ENCODE peak calls at places on chromosomes 12 and 14, in seven cellular contexts. Y is testis; V is sigmoid colon; T is upper lobe of right lung; F is CD4-positive, alpha-beta memory T cell; A is suprapubic skin; X is heart left ventricle. C is an unnamed sample.
A peak's percentile ranks its signal among the peaks of the same experiment; 100 is the strongest.

GRCh38 chr12:63220921-63221320 is 69.9 kb upstream of the AVPR1A start:
- DNase-seq in A (no peak), V (no peak), Y (no peak), F (no peak), T (no peak), X (no peak), C (peak; percentile 61)

GRCh38 chr14:30389134-30389900 is 169.6 kb upstream of the G2E3 start:
- DNase-seq in X (peak; percentile 50), A (no peak), Y (no peak), F (no peak), V (no peak), T (no peak), C (peak; percentile 74)

GRCh38 chr12:104166465-104166864 is 28.5 kb upstream of the NFYB start:
- DNase-seq in V (no peak), A (no peak), T (no peak), Y (no peak), F (no peak), X (no peak), C (no peak)

GRCh38 chr12:6936642-6937480 is 6.8 kb upstream of the RNU7-1 start:
- DNase-seq in T (no peak), A (no peak), V (no peak), X (no peak), Y (no peak), F (peak; percentile 53), C (no peak)

GRCh38 chr14:63551338-63551737 is 8.2 kb upstream of the PPP2R5E start:
- DNase-seq in F (no peak), V (no peak), X (no peak), A (no peak), T (no peak), Y (no peak), C (no peak)

GRCh38 chr12:41418586-41418985 is 230.5 kb downstream of the PDZRN4 start:
- DNase-seq in V (no peak), T (no peak), X (no peak), F (no peak), Y (no peak), A (no peak), C (no peak)

GRCh38 chr12:14567311-14568195 is at the start of gene PLBD1:
- DNase-seq in T (peak; percentile 91), F (no peak), Y (peak; percentile 81), A (peak; percentile 89), X (peak; percentile 91), V (peak; percentile 85), C (peak; percentile 88)

GRCh38 chr12:121678721-121679300 is 9.4 kb upstream of the MORN3 start:
- DNase-seq in Y (no peak), A (no peak), T (no peak), F (no peak), X (no peak), V (no peak), C (no peak)

GRCh38 chr14:89165810-89166209 is 251.2 kb downstream of the FOXN3 start:
- DNase-seq in Y (no peak), F (no peak), V (no peak), X (no peak), T (no peak), A (no peak), C (no peak)

GRCh38 chr14:86892167-86892956 is 1100.6 kb downstream of the GALC start:
- DNase-seq in Y (no peak), T (no peak), A (no peak), V (no peak), F (no peak), X (no peak), C (no peak)

GRCh38 chr12:3313066-3313465 is 177.9 kb upstream of the PRMT8 start:
- DNase-seq in X (no peak), A (no peak), Y (no peak), V (no peak), T (no peak), F (no peak), C (no peak)

GRCh38 chr12:114955414-114956014 is 271.5 kb upstream of the TBX3 start:
- DNase-seq in X (no peak), T (no peak), V (no peak), A (no peak), F (no peak), Y (no peak), C (no peak)

GRCh38 chr12:96886998-96887677 is 19.9 kb upstream of the NEDD1 start:
- DNase-seq in T (no peak), X (no peak), V (no peak), Y (peak; percentile 54), A (no peak), F (no peak), C (no peak)

GRCh38 chr12:1800646-1801284 is 19.6 kb upstream of the LRTM2 start:
- DNase-seq in V (peak; percentile 74), X (peak; percentile 44), A (peak; percentile 80), F (no peak), T (peak; percentile 69), Y (no peak), C (peak; percentile 32)

GRCh38 chr12:49325606-49326005 is 2.6 kb downstream of the TROAP start:
- DNase-seq in Y (no peak), T (peak; percentile 42), V (peak; percentile 46), X (no peak), A (no peak), F (no peak), C (no peak)

GRCh38 chr14:72416892-72417291 is 477.0 kb downstream of the DPF3 start:
- DNase-seq in Y (peak; percentile 30), X (no peak), T (no peak), A (no peak), F (no peak), V (no peak), C (no peak)

GRCh38 chr12:106051853-106052531 is 86.8 kb downstream of the NUAK1 start:
- DNase-seq in T (no peak), Y (no peak), A (no peak), X (no peak), F (no peak), V (no peak), C (no peak)

GRCh38 chr12:54393350-54393655 is 8.8 kb upstream of the ZNF385A start:
- DNase-seq in Y (no peak), F (no peak), A (no peak), V (no peak), X (no peak), T (no peak), C (no peak)

GRCh38 chr12:54935235-54935951 is 49.2 kb downstream of the TESPA1 start:
- DNase-seq in A (no peak), Y (no peak), F (peak; percentile 60), X (no peak), T (no peak), V (no peak), C (no peak)

GRCh38 chr14:51294951-51295350 is 54.9 kb downstream of the TMX1 start:
- DNase-seq in X (no peak), F (no peak), T (no peak), V (no peak), Y (no peak), A (no peak), C (no peak)

GRCh38 chr14:77268989-77269595 is 1.9 kb downstream of the NGB start:
- DNase-seq in T (no peak), V (no peak), A (no peak), X (no peak), Y (no peak), F (no peak), C (no peak)

GRCh38 chr12:87678453-87678852 is 350.7 kb downstream of the C12orf50 start:
- DNase-seq in T (no peak), X (no peak), F (no peak), A (no peak), V (no peak), Y (no peak), C (no peak)

GRCh38 chr14:75335588-75335987 is 57.0 kb downstream of the FOS start:
- DNase-seq in Y (no peak), T (no peak), A (no peak), V (peak; percentile 62), F (no peak), X (no peak), C (no peak)

GRCh38 chr14:74988131-74988530 is 14.6 kb upstream of the EIF2B2 start:
- DNase-seq in F (no peak), V (no peak), X (no peak), T (no peak), Y (no peak), A (no peak), C (no peak)

GRCh38 chr14:19823178-19823577 is 19.6 kb downstream of the OR4N2 start:
- DNase-seq in F (no peak), T (no peak), Y (no peak), X (no peak), V (no peak), A (no peak), C (no peak)

GRCh38 chr12:123078531-123079123 is 72.3 kb downstream of the PITPNM2 start:
- DNase-seq in X (no peak), T (no peak), Y (no peak), V (no peak), F (no peak), A (no peak), C (no peak)
- H3K27ac ChIP-seq in X (no peak overlapping the region), T (no peak overlapping the region), Y (no peak overlapping the region), V (no peak overlapping the region), F (no peak overlapping the region), A (no peak overlapping the region), C (no peak overlapping the region)

GRCh38 chr14:105328678-105329390 is 14.3 kb downstream of the PACS2 start:
- DNase-seq in Y (peak; percentile 56), A (no peak), X (no peak), F (no peak), V (no peak), T (no peak), C (peak; percentile 59)
- H3K4me1 ChIP-seq in Y (peaks cover 18% of the 10 kb centered on the region), A (peaks cover 21% of the 10 kb centered on the region), X (peaks cover 66% of the 10 kb centered on the region), F (peaks cover 21% of the 10 kb centered on the region), V (peaks cover 48% of the 10 kb centered on the region), T (peaks cover 38% of the 10 kb centered on the region), C (peaks cover 20% of the 10 kb centered on the region)

DNA sequence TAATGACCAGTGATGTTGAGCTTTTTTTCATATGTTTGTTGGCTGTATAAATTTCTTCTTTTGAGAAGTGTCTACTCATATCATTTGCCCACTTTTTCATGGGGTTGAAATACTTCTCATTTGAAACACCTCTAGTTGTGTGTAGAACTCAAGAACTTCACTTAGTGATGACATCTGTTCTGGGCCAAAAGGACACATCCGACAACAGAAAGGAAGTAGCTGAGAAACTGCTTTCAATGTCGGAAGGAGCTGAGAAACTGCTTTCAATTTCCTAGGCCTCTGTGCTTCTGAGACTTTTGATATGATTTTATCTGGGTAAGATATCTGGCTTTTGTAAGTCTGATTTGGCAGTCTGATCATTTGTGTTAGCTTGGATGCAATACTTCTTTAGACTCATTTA is 635.3 kb downstream of the TMTC2 start:
- DNase-seq in A (no peak), Y (no peak), X (no peak), V (no peak), F (no peak), T (no peak), C (no peak)
- H3K4me3 ChIP-seq in A (no peak overlapping the region), Y (no peak overlapping the region), X (no peak overlapping the region), V (no peak overlapping the region), F (no peak overlapping the region), T (no peak overlapping the region), C (no peak overlapping the region)

GRCh38 chr14:20973501-20973900 is 16.3 kb upstream of the METTL17 start:
- DNase-seq in X (no peak), V (no peak), F (no peak), T (no peak), A (no peak), Y (no peak), C (no peak)

GRCh38 chr14:20970647-20970982 is 15.3 kb downstream of the RNASE2 start:
- DNase-seq in V (no peak), T (no peak), Y (no peak), F (no peak), A (no peak), X (no peak), C (no peak)

GRCh38 chr14:20971705-20972021 is 16.4 kb downstream of the RNASE2 start:
- DNase-seq in A (no peak), F (no peak), T (no peak), V (no peak), Y (no peak), X (no peak), C (no peak)

GRCh38 chr14:20970983-20971704 is 15.9 kb downstream of the RNASE2 start:
- DNase-seq in V (peak; percentile 92), Y (peak; percentile 88), X (peak; percentile 87), T (peak; percentile 93), A (peak; percentile 91), F (peak; percentile 75), C (peak; percentile 85)

GRCh38 chr14:20969336-20969735 is 14.0 kb downstream of the RNASE2 start:
- DNase-seq in X (no peak), V (no peak), A (no peak), F (no peak), Y (no peak), T (no peak), C (no peak)
- H3K27ac ChIP-seq in X (no peak overlapping the region), V (no peak overlapping the region), A (no peak overlapping the region), F (no peak overlapping the region), Y (no peak overlapping the region), T (no peak overlapping the region), C (no peak overlapping the region)